ENCODE peak calls at places on chromosomes 7 and 10, in four cellular contexts. One of them, this sample, is unnamed.

GRCh38 chr10:132434405-132435005 is 37.5 kb downstream of the PWWP2B start:
- DNase-seq in K562: peak; percentile 49
- DNase-seq in HepG2: no peak
- DNase-seq in GM12878: no peak
- DNase-seq in this sample: peak; percentile 39

GRCh38 chr7:115271332-115272235 is 349.7 kb downstream of the MDFIC start:
- DNase-seq in HepG2: no peak
- DNase-seq in GM12878: no peak
- DNase-seq in K562: no peak
- DNase-seq in this sample: no peak

GRCh38 chr10:129771024-129771423 is 193.1 kb downstream of the EBF3 start:
- DNase-seq in GM12878: no peak
- DNase-seq in K562: no peak
- DNase-seq in HepG2: no peak
- DNase-seq in this sample: no peak

GRCh38 chr10:8133146-8133545 is 78.7 kb downstream of the GATA3 start:
- DNase-seq in HepG2: no peak
- DNase-seq in GM12878: peak; percentile 80
- DNase-seq in K562: no peak
- DNase-seq in this sample: no peak

GRCh38 chr7:16904086-16904485 is 22.3 kb upstream of the AGR3 start:
- DNase-seq in K562: no peak
- DNase-seq in HepG2: no peak
- DNase-seq in GM12878: no peak
- DNase-seq in this sample: no peak

GRCh38 chr7:139999516-139999915 is 63.2 kb downstream of the PARP12 start:
- DNase-seq in GM12878: no peak
- DNase-seq in K562: no peak
- DNase-seq in HepG2: no peak
- DNase-seq in this sample: no peak

GRCh38 chr10:110433740-110434139 is 64.0 kb upstream of the DUSP5 start:
- DNase-seq in GM12878: no peak
- DNase-seq in HepG2: no peak
- DNase-seq in K562: no peak
- DNase-seq in this sample: no peak

GRCh38 chr10:130191380-130191779 is 55.2 kb downstream of the GLRX3 start:
- DNase-seq in GM12878: no peak
- DNase-seq in K562: no peak
- DNase-seq in HepG2: no peak
- DNase-seq in this sample: no peak

GRCh38 chr10:48762104-48763042 is 77.7 kb downstream of the WDFY4 start:
- DNase-seq in HepG2: no peak
- DNase-seq in GM12878: no peak
- DNase-seq in K562: no peak
- DNase-seq in this sample: no peak

GRCh38 chr10:48834189-48834965 is 105.3 kb downstream of the LRRC18 start:
- DNase-seq in HepG2: no peak
- DNase-seq in GM12878: no peak
- DNase-seq in K562: no peak
- DNase-seq in this sample: no peak

GRCh38 chr10:380313-380955 is 245.2 kb downstream of the ZMYND11 start:
- DNase-seq in GM12878: no peak
- DNase-seq in K562: no peak
- DNase-seq in HepG2: no peak
- DNase-seq in this sample: no peak
- TF ChIP-seq SMC3 in GM12878: no peak
- TF ChIP-seq SMC3 in K562: no peak
- TF ChIP-seq SMC3 in HepG2: no peak
- TF ChIP-seq SMC3 in this sample: no peak

GRCh38 chr10:77351386-77351785 is 286.2 kb downstream of the KCNMA1 start:
- DNase-seq in GM12878: no peak
- DNase-seq in K562: no peak
- DNase-seq in HepG2: no peak
- DNase-seq in this sample: no peak
- TF ChIP-seq SIN3A in GM12878: no peak
- TF ChIP-seq SIN3A in K562: no peak
- TF ChIP-seq SIN3A in HepG2: no peak
- TF ChIP-seq SIN3A in this sample: no peak

DNA sequence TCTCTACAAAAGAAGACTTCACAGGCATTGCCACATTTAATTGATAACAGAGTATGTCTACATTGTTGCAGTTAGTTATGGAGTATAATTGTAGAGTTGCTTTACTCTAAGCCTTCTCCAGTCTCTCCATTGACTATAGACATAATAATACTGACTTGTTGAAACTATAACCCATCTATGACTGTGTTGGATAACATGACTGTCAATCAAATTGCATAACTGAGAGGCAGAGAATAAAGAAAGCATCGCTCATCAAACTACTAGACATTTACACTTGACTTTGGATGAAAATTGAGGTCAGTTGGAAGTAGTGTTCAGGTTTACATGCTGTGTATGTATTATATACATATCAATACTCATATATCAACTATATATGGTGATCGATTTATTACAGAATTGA is 3.4 kb upstream of the ATXN7L1 start:
- DNase-seq in HepG2: no peak
- DNase-seq in GM12878: no peak
- DNase-seq in K562: no peak
- DNase-seq in this sample: no peak
- TF ChIP-seq EP300 in HepG2: no peak
- TF ChIP-seq EP300 in GM12878: no peak
- TF ChIP-seq EP300 in K562: no peak
- TF ChIP-seq EP300 in this sample: no peak

GRCh38 chr7:128203047-128203491 is 38.0 kb upstream of the LEP start:
- DNase-seq in GM12878: no peak
- DNase-seq in K562: no peak
- DNase-seq in HepG2: no peak
- DNase-seq in this sample: peak; percentile 27

GRCh38 chr7:128202287-128202957 is 38.7 kb upstream of the LEP start:
- DNase-seq in K562: no peak
- DNase-seq in GM12878: no peak
- DNase-seq in HepG2: no peak
- DNase-seq in this sample: peak; percentile 27

GRCh38 chr7:128201690-128202085 is 39.4 kb upstream of the LEP start:
- DNase-seq in HepG2: no peak
- DNase-seq in GM12878: no peak
- DNase-seq in K562: no peak
- DNase-seq in this sample: peak; percentile 42

GRCh38 chr7:128200376-128200775 is 40.7 kb upstream of the LEP start:
- DNase-seq in K562: no peak
- DNase-seq in GM12878: no peak
- DNase-seq in HepG2: no peak
- DNase-seq in this sample: no peak

GRCh38 chr7:128201067-128201689 is 39.9 kb upstream of the LEP start:
- DNase-seq in GM12878: no peak
- DNase-seq in HepG2: no peak
- DNase-seq in K562: peak; percentile 53
- DNase-seq in this sample: peak; percentile 93
- TF ChIP-seq SMC3 in GM12878: no peak
- TF ChIP-seq SMC3 in HepG2: no peak
- TF ChIP-seq SMC3 in K562: no peak
- TF ChIP-seq SMC3 in this sample: no peak

GRCh38 chr7:2022021-2022409 is 210.7 kb downstream of the MAD1L1 start:
- DNase-seq in GM12878: no peak
- DNase-seq in HepG2: no peak
- DNase-seq in K562: no peak
- DNase-seq in this sample: no peak
- TF ChIP-seq SIN3A in GM12878: no peak
- TF ChIP-seq SIN3A in HepG2: no peak
- TF ChIP-seq SIN3A in K562: no peak
- TF ChIP-seq SIN3A in this sample: no peak

GRCh38 chr10:91590142-91590903 is 42.5 kb downstream of the PPP1R3C start:
- DNase-seq in GM12878: no peak
- DNase-seq in K562: no peak
- DNase-seq in HepG2: no peak
- DNase-seq in this sample: no peak

GRCh38 chr10:91587710-91588638 is 44.9 kb downstream of the PPP1R3C start:
- DNase-seq in K562: peak; percentile 63
- DNase-seq in HepG2: no peak
- DNase-seq in GM12878: no peak
- DNase-seq in this sample: no peak

GRCh38 chr10:91590904-91591791 is 41.7 kb downstream of the PPP1R3C start:
- DNase-seq in GM12878: no peak
- DNase-seq in HepG2: no peak
- DNase-seq in K562: peak; percentile 50
- DNase-seq in this sample: peak; percentile 73

GRCh38 chr10:91589656-91590035 is 43.2 kb downstream of the PPP1R3C start:
- DNase-seq in GM12878: no peak
- DNase-seq in HepG2: no peak
- DNase-seq in K562: no peak
- DNase-seq in this sample: no peak

DNA sequence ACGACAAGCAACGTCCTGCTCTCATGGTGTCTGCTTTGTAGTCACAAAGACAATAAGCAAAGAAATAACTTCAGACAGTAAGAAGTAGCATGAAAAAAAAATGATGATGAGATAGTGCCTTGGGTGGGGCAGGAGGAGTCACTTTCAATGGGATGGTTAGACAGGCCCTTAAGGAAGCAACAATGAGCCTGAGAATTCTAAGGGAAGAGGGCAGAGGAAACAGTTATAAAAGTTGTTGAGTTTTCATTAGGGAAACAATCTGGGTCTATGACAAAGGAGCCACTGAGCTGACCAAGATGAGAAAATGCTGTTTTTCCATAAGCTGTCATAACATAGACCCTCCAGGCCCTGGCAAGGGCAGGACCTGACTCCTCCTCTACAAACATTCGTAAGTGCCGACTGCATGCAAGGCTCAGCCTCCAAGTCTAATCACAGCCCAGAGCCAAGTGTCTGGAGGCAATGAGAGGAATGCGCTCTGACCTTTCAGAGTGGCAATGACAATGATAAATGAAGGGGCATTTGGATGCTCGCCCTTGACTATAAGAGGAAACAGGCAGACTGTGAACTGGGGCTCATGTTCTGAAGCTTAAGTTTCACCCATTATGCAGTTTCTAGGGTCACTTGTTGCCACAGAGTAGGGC is 43.7 kb downstream of the PPP1R3C start:
- DNase-seq in GM12878: no peak
- DNase-seq in HepG2: no peak
- DNase-seq in K562: no peak
- DNase-seq in this sample: no peak
- TF ChIP-seq EP300 in GM12878: no peak
- TF ChIP-seq EP300 in HepG2: no peak
- TF ChIP-seq EP300 in K562: no peak
- TF ChIP-seq EP300 in this sample: no peak

DNA sequence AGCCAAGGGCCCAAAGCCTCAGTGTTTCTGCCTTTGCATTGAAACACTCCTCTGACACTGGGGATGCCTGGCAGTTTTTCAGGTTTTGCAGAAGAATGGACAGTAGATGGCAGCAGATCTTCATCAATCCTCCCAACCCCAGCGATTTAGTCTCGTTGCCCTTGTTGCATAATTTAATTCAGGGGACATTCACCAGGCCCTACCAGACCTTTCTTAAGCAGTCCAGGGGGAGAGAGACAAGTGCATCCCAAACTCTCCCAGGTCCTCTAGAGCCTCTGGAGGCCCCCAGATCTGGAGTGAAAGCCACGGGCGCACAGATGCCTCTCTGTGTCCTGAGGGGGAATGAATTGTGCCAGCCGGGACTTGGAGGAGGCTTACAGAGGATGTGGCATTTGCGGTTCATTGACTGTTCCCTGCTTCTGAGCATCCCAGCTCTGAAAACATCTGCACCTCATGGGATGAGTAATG is 29.6 kb downstream of the MINDY4 start:
- DNase-seq in HepG2: peak; percentile 34
- DNase-seq in GM12878: peak; percentile 21
- DNase-seq in K562: peak; percentile 72
- DNase-seq in this sample: peak; percentile 89
- TF ChIP-seq SMC3 in HepG2: peak; percentile 40
- TF ChIP-seq SMC3 in GM12878: peak; percentile 69
- TF ChIP-seq SMC3 in K562: peak; percentile 84
- TF ChIP-seq SMC3 in this sample: peak; percentile 95

GRCh38 chr7:39324134-39324760 is 242.0 kb upstream of the YAE1 start:
- DNase-seq in GM12878: no peak
- DNase-seq in K562: no peak
- DNase-seq in HepG2: no peak
- DNase-seq in this sample: no peak
- TF ChIP-seq SIN3A in GM12878: no peak
- TF ChIP-seq SIN3A in K562: no peak
- TF ChIP-seq SIN3A in HepG2: no peak
- TF ChIP-seq SIN3A in this sample: no peak

DNA sequence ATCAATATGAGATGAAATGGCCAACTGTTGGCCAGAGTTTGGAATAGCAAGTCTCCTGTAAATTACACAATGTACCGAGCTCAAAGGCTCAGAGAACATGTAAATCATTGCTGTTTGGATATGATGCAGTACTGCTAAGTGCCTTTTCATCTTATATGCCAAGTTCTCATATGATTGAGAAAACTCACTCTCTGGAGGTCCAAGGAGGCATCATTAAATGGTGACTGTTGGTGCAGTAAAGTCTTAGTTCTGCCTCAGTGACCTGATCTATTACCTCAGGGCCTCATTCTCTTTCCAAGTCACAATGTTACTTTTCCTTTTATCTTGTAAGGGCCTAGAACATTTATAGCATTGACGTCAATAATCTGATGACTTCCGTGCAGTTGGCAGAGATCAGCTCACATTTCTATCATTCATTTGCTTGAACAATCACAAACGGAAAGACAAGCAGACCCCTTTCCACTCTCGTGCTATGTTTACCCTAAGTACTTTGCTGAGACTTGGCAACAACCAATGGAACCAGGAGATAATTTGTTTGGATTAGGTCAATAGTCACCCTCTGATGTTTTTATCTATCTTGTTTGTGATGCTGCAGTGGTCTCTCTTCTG is 32.6 kb upstream of the PDK4 start:
- DNase-seq in HepG2: no peak
- DNase-seq in GM12878: no peak
- DNase-seq in K562: no peak
- DNase-seq in this sample: no peak
- TF ChIP-seq EP300 in HepG2: no peak
- TF ChIP-seq EP300 in GM12878: no peak
- TF ChIP-seq EP300 in K562: no peak
- TF ChIP-seq EP300 in this sample: no peak

This sample was measured in SK-N-SH.